ENCODE peak calls at places on chromosome 1, in six cellular contexts. C is A549, Z is WTC11, L is K562, O is HepG2, K is H1. G is an unnamed sample.

GRCh38 chr1:5967351-5968160 is 24.7 kb downstream of the NPHP4 start:
- DNase-seq in C (no peak), Z (peak), L (no peak), O (no peak), K (no peak), G (no peak)

GRCh38 chr1:29756901-29757729 is 520.8 kb downstream of the PTPRU start:
- DNase-seq in C (no peak), Z (no peak), L (no peak), O (no peak), K (no peak), G (no peak)

GRCh38 chr1:232385221-232385620 is 244.7 kb downstream of the SIPA1L2 start:
- DNase-seq in C (no peak), Z (no peak), L (no peak), O (no peak), K (no peak), G (no peak)

GRCh38 chr1:183687546-183688279 is 34.6 kb upstream of the APOBEC4 start:
- DNase-seq in C (no peak), Z (no peak), L (no peak), O (no peak), K (no peak), G (no peak)

GRCh38 chr1:211337430-211338227 is 11.0 kb downstream of the TRAF5 start:
- DNase-seq in C (no peak), Z (no peak), L (no peak), O (no peak), K (peak), G (no peak)

GRCh38 chr1:209884665-209885117 is 53.3 kb upstream of the SYT14 start:
- DNase-seq in C (peak), Z (no peak), L (peak), O (peak), K (no peak), G (peak)

GRCh38 chr1:168834225-168834872 is 105.3 kb upstream of the DPT start:
- DNase-seq in C (no peak), Z (no peak), L (no peak), O (peak), K (no peak), G (no peak)

GRCh38 chr1:9615316-9616063 is 26.8 kb downstream of the TMEM201 start:
- DNase-seq in C (peak), Z (peak), L (peak), O (peak), K (peak), G (peak)

GRCh38 chr1:216456682-216457081 is 33.4 kb upstream of the USH2A start:
- DNase-seq in C (no peak), Z (peak), L (no peak), O (no peak), K (no peak), G (no peak)

GRCh38 chr1:82565546-82565945 is 764.8 kb downstream of the ADGRL2 start:
- DNase-seq in C (no peak), Z (no peak), L (no peak), O (no peak), K (no peak), G (peak)

GRCh38 chr1:31937300-31938183 is 626 bp downstream of the PTP4A2 start:
- DNase-seq in C (no peak), Z (peak), L (peak), O (peak), K (peak), G (peak)

GRCh38 chr1:43660355-43660754 is 10.4 kb downstream of the KDM4A start:
- DNase-seq in C (no peak), Z (peak), L (no peak), O (no peak), K (peak), G (no peak)

GRCh38 chr1:226975909-226976670 is 36.0 kb downstream of the COQ8A start:
- DNase-seq in C (no peak), Z (no peak), L (no peak), O (no peak), K (no peak), G (no peak)

GRCh38 chr1:155946633-155947219 is 5.3 kb downstream of the RXFP4 start:
- DNase-seq in C (no peak), Z (no peak), L (no peak), O (no peak), K (no peak), G (no peak)

GRCh38 chr1:155941845-155942507 is 538 bp downstream of the RXFP4 start:
- DNase-seq in C (no peak), Z (no peak), L (no peak), O (no peak), K (no peak), G (no peak)

GRCh38 chr1:155942578-155943141 is 1.2 kb downstream of the RXFP4 start:
- DNase-seq in C (no peak), Z (no peak), L (no peak), O (no peak), K (no peak), G (no peak)

GRCh38 chr1:155947292-155947691 is 5.9 kb downstream of the RXFP4 start:
- DNase-seq in C (no peak), Z (no peak), L (no peak), O (no peak), K (no peak), G (no peak)

DNA sequence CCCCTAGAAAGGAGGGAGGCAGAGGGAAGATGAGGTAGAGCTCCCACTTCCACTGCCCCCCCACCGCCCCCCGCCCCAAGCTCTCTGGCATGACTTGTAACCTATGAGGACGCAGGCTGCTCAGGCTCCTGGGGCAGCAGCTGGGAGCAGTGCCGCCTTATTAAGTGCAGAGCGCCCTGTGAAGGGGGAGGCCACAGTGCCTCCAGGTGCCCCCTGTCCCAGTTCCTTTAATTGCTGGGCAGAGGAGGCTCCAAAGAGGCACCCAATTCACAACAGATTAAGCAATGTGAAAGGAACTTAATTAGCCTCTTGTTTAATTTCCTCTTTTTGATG is 2.9 kb downstream of the RXFP4 start:
- DNase-seq in C (no peak), Z (no peak), L (no peak), O (no peak), K (no peak), G (no peak)
- TF ChIP-seq JUN in C (no peak), Z (no peak), L (no peak), O (no peak), K (no peak), G (no peak)

DNA sequence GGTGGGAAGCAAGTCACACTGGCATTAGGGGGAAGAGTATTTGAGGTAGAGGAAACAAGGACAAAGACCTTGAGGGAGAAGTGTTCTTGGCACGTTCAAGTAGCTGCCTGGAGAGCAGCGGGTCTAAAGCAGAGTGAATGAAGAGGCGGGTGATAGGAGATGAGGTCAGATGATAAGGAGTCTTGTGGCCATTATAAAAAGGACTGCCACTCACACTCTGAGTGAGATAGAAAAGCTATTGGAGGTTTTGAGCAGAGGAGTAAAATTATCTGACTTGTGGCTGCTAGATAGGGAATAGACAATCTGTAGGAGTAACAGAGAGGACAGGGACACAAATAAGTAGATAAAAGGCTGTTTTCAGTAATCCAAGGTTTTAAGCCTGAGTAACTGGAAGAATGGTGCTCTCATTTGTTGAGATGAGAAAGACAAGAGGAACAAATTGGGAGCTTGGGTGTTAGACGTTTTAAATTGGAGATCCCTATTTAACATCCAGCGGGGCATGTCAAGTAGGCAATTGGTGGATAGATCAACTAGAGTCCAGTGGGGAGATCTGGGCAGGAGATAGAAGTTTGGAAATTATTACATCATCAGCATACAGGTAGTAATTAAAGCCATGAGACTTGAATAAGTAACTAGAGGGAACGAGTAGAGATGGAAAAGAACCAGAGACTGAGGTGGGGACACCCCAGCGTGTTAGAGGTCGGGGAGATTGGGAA is 43.7 kb downstream of the HENMT1 start:
- DNase-seq in C (no peak), Z (no peak), L (peak), O (no peak), K (no peak), G (no peak)
- TF ChIP-seq JUN in C (no peak), Z (no peak), L (no peak), O (no peak), K (no peak), G (no peak)

GRCh38 chr1:248681651-248682050 is 20.9 kb downstream of the OR14I1 start:
- DNase-seq in C (no peak), Z (no peak), L (no peak), O (no peak), K (no peak), G (no peak)
- TF ChIP-seq JUN in C (no peak), Z (no peak), L (no peak), O (no peak), K (no peak), G (no peak)

DNA sequence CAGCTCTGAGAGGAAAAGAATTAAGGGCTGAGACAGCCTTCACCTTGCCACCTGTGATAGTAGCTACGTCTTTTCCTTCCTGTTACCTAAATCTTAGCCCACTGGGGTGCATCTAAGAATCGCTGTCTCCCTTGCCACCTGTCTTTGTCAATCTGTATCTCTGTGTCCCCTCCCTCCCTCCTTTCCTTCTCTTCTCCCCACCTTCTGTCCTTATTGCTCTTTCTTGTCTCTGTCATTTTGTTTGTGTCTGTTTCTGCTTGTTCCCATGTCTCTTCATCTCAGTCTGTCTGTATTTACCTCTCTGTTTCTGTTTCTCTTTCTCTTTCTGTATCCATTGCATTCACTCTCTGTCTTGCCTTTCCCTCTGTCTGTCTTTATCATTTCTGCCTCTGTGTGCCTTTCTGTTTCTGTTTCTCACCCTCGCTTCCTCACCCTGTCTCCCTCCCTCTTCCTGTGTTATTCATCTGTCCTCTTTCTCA is 30.2 kb downstream of the SLC22A15 start:
- DNase-seq in C (no peak), Z (no peak), L (no peak), O (no peak), K (no peak), G (no peak)
- TF ChIP-seq JUN in C (no peak), Z (no peak), L (no peak), O (no peak), K (no peak), G (no peak)

DNA sequence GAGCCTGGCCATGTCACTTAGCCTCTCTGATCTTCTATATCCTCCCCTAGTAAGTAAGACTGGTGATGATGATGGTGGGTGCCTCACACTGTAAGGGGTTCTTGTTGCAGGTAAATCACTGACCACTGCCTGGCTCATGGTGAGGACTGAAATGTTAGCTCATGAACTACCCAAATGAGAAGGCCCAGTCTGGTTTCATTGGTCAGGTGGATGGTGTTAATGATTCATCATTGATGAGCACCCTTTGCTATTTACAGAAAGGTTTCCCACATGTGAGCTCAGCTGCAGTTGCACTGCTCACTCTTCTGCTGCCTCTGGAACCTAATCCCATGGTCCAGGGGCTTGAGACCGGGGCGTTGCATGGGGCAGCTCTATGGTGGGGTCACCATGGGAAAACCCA is 417.7 kb downstream of the PRDM2 start:
- DNase-seq in C (no peak), Z (no peak), L (no peak), O (no peak), K (no peak), G (no peak)
- TF ChIP-seq JUN in C (no peak), Z (no peak), L (no peak), O (no peak), K (no peak), G (no peak)

DNA sequence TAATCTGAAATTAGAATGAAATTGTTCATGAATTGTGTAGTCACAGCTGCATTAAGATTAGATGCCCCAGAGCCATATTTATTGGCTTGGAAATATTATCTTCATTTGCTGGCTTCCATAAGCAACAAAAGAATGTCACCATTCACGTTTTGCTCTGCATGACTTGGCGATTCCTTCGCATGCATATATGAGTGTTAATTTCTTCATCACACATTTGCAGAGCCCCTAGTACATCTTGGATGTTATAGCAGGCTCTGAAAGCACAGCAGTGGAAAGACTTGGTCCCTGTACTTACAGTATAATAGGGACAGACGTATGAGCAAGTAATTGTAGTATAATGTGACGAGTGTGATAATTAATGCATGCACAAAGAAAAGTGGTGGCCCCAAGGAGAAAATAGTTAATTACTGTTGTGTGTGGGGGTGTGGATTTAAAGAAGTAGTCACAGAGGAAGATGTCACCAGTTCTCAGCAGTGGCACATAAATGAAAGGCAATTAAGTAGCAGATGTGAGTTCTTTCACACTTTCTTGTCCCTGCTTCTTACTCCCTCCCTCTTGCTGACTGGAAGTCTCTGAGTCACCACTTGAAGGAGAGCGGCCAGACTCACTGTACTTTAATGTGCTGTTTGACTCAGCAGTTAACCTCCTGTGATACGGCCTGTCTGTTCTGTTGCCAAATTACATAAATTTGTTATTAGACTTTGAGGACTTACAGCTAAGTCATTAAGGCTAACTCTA is 21.0 kb downstream of the S100A10 start:
- DNase-seq in C (peak), Z (no peak), L (peak), O (no peak), K (no peak), G (peak)
- TF ChIP-seq JUN in C (peak), Z (no peak), L (no peak), O (no peak), K (no peak), G (peak)

GRCh38 chr1:50964863-50965262 is 4.8 kb upstream of the FAF1 start:
- DNase-seq in C (no peak), Z (no peak), L (no peak), O (no peak), K (no peak), G (no peak)

GRCh38 chr1:50955116-50955515 is 5.0 kb downstream of the FAF1 start:
- DNase-seq in C (no peak), Z (no peak), L (no peak), O (no peak), K (no peak), G (no peak)

GRCh38 chr1:50959913-50960844 is at the start of gene FAF1:
- DNase-seq in C (peak), Z (peak), L (peak), O (peak), K (peak), G (peak)

GRCh38 chr1:50959303-50959912 is 659 bp downstream of the FAF1 start:
- DNase-seq in C (no peak), Z (no peak), L (peak), O (peak), K (no peak), G (peak)
- TF ChIP-seq JUN in C (no peak), Z (no peak), L (no peak), O (no peak), K (no peak), G (no peak)

GRCh38 chr1:246213036-246213435 is 294.0 kb downstream of the SMYD3 start:
- DNase-seq in C (no peak), Z (no peak), L (no peak), O (no peak), K (no peak), G (no peak)
- TF ChIP-seq JUN in C (no peak), Z (no peak), L (no peak), O (no peak), K (no peak), G (no peak)

GRCh38 chr1:115432061-115432460 is 94.0 kb upstream of the NGF start:
- DNase-seq in C (no peak), Z (no peak), L (no peak), O (no peak), K (no peak), G (no peak)
- TF ChIP-seq JUN in C (no peak), Z (no peak), L (no peak), O (no peak), K (no peak), G (no peak)

GRCh38 chr1:7754234-7754633 is 16.9 kb upstream of the VAMP3 start:
- DNase-seq in C (no peak), Z (no peak), L (no peak), O (peak), K (no peak), G (no peak)
- TF ChIP-seq JUN in C (no peak), Z (no peak), L (no peak), O (no peak), K (no peak), G (no peak)

G was measured in endothelial cell of umbilical vein.